ENCODE peak calls at places on chromosome 6, in seven cellular contexts. L is mesenteric fat pad, S is GM13977, P is posterior vena cava, Z is cardiac fibroblast, C is pancreas, I is H9. H is an unnamed sample.

GRCh38 chr6:54801244-54801643 is 45.3 kb upstream of the FAM83B start:
- DNase-seq in L (no peak), S (no peak), P (no peak), Z (no peak), C (no peak), I (no peak), H (no peak)

GRCh38 chr6:154791561-154792317 is 58.5 kb downstream of the SCAF8 start:
- DNase-seq in L (no peak), S (no peak), P (no peak), Z (peak; percentile 13), C (no peak), I (no peak), H (no peak)

GRCh38 chr6:156396068-156396771 is 381.0 kb upstream of the ARID1B start:
- DNase-seq in L (no peak), S (peak; percentile 72), P (no peak), Z (no peak), C (no peak), I (no peak), H (no peak)

GRCh38 chr6:152673233-152673632 is 24.5 kb upstream of the MYCT1 start:
- DNase-seq in L (no peak), S (no peak), P (no peak), Z (peak; percentile 41), C (no peak), I (no peak), H (no peak)

GRCh38 chr6:162442675-162443074 is 284.9 kb downstream of the PRKN start:
- DNase-seq in L (no peak), S (no peak), P (no peak), Z (peak; percentile 6), C (no peak), I (peak; percentile 73), H (no peak)

GRCh38 chr6:90098637-90099036 is 198.0 kb downstream of the BACH2 start:
- DNase-seq in L (no peak), S (no peak), P (no peak), Z (peak; percentile 42), C (no peak), I (no peak), H (no peak)

GRCh38 chr6:112801681-112802080 is 454.6 kb downstream of the RFPL4B start:
- DNase-seq in L (no peak), S (no peak), P (no peak), Z (no peak), C (no peak), I (no peak), H (no peak)

GRCh38 chr6:3961581-3962225 is 112.5 kb downstream of the FAM50B start:
- DNase-seq in L (no peak), S (no peak), P (no peak), Z (no peak), C (no peak), I (no peak), H (no peak)

GRCh38 chr6:408599-409102 is 17.1 kb downstream of the IRF4 start:
- DNase-seq in L (no peak), S (no peak), P (peak; percentile 88), Z (peak; percentile 46), C (peak; percentile 12), I (peak; percentile 77), H (peak; percentile 73)